ENCODE peak calls at places on chromosome 19, in ten cellular contexts. U, C, P, M, E, H, Y, S, Q and I are unnamed samples.

GRCh38 chr19:6150289-6150688 is 14.8 kb downstream of the ACSBG2 start:
- DNase-seq in U (no peak), C (no peak), P (no peak), M (no peak), E (no peak), H (no peak), Y (no peak), S (no peak), Q (no peak), I (no peak)

GRCh38 chr19:38735257-38735686 is 9.0 kb downstream of the CAPN12 start:
- DNase-seq in U (no peak), C (no peak), P (no peak), M (peak), E (peak), H (peak), Y (peak), S (no peak), Q (peak), I (peak)

GRCh38 chr19:57406516-57407123 is 4.3 kb upstream of the ZNF17 start:
- DNase-seq in U (peak), C (no peak), P (peak), M (no peak), E (peak), H (peak), Y (peak), S (no peak), Q (peak), I (no peak)

GRCh38 chr19:21697171-21697570 is 70.2 kb downstream of the ZNF100 start:
- DNase-seq in U (no peak), C (no peak), P (no peak), M (no peak), E (no peak), H (no peak), Y (no peak), S (peak), Q (no peak), I (peak)

GRCh38 chr19:38394488-38394887 is 6.0 kb downstream of the SPRED3 start:
- DNase-seq in U (no peak), C (no peak), P (no peak), M (no peak), E (peak), H (no peak), Y (no peak), S (no peak), Q (no peak), I (no peak)

GRCh38 chr19:35247526-35248309 is 1.1 kb upstream of the LSR start:
- DNase-seq in U (peak), C (no peak), P (peak), M (peak), E (peak), H (peak), Y (peak), S (peak), Q (peak), I (peak)

GRCh38 chr19:49106648-49107135 is 7.5 kb upstream of the LIN7B start:
- DNase-seq in U (no peak), C (no peak), P (no peak), M (peak), E (peak), H (peak), Y (no peak), S (no peak), Q (peak), I (peak)

GRCh38 chr19:13619203-13619632 is 112.9 kb upstream of the CACNA1A start:
- DNase-seq in U (no peak), C (no peak), P (no peak), M (no peak), E (no peak), H (no peak), Y (no peak), S (no peak), Q (no peak), I (no peak)

GRCh38 chr19:6452899-6453298 is 6.7 kb downstream of the SLC25A23 start:
- DNase-seq in U (no peak), C (no peak), P (no peak), M (no peak), E (no peak), H (no peak), Y (no peak), S (no peak), Q (no peak), I (no peak)

GRCh38 chr19:33390120-33390907 is 16.8 kb downstream of the CEBPG start:
- DNase-seq in U (peak), C (peak), P (no peak), M (no peak), E (no peak), H (no peak), Y (no peak), S (no peak), Q (peak), I (peak)

GRCh38 chr19:43560687-43561086 is 14.6 kb downstream of the XRCC1 start:
- DNase-seq in U (no peak), C (no peak), P (no peak), M (peak), E (no peak), H (no peak), Y (peak), S (no peak), Q (no peak), I (no peak)

GRCh38 chr19:9936151-9937000 is at the start of gene OLFM2:
- DNase-seq in U (no peak), C (no peak), P (no peak), M (no peak), E (peak), H (no peak), Y (peak), S (no peak), Q (no peak), I (peak)

GRCh38 chr19:54674021-54674617 is 11.3 kb downstream of the LILRB4 start:
- DNase-seq in U (no peak), C (no peak), P (no peak), M (peak), E (no peak), H (no peak), Y (peak), S (no peak), Q (no peak), I (no peak)

GRCh38 chr19:3950871-3951861 is 18.3 kb downstream of the NMRK2 start:
- DNase-seq in U (no peak), C (no peak), P (no peak), M (no peak), E (no peak), H (no peak), Y (peak), S (no peak), Q (no peak), I (peak)
- H3K4me3 ChIP-seq in U (peak), C (no peak), P (no peak), M (no peak), E (no peak), H (no peak), Y (peak), S (peak), Q (peak), I (no peak)

GRCh38 chr19:1243768-1244692 is 2.5 kb downstream of the ATP5F1D start:
- DNase-seq in U (peak), C (no peak), P (no peak), M (peak), E (peak), H (peak), Y (peak), S (no peak), Q (peak), I (peak)

GRCh38 chr19:1247747-1248453 is 483 bp upstream of the MIDN start:
- DNase-seq in U (peak), C (no peak), P (no peak), M (no peak), E (peak), H (peak), Y (peak), S (no peak), Q (peak), I (peak)

GRCh38 chr19:1244693-1245451 is 3.3 kb downstream of the ATP5F1D start:
- DNase-seq in U (peak), C (no peak), P (no peak), M (no peak), E (no peak), H (peak), Y (no peak), S (no peak), Q (peak), I (peak)

GRCh38 chr19:1245468-1245867 is 2.9 kb upstream of the MIDN start:
- DNase-seq in U (no peak), C (no peak), P (no peak), M (no peak), E (no peak), H (no peak), Y (no peak), S (no peak), Q (no peak), I (no peak)

DNA sequence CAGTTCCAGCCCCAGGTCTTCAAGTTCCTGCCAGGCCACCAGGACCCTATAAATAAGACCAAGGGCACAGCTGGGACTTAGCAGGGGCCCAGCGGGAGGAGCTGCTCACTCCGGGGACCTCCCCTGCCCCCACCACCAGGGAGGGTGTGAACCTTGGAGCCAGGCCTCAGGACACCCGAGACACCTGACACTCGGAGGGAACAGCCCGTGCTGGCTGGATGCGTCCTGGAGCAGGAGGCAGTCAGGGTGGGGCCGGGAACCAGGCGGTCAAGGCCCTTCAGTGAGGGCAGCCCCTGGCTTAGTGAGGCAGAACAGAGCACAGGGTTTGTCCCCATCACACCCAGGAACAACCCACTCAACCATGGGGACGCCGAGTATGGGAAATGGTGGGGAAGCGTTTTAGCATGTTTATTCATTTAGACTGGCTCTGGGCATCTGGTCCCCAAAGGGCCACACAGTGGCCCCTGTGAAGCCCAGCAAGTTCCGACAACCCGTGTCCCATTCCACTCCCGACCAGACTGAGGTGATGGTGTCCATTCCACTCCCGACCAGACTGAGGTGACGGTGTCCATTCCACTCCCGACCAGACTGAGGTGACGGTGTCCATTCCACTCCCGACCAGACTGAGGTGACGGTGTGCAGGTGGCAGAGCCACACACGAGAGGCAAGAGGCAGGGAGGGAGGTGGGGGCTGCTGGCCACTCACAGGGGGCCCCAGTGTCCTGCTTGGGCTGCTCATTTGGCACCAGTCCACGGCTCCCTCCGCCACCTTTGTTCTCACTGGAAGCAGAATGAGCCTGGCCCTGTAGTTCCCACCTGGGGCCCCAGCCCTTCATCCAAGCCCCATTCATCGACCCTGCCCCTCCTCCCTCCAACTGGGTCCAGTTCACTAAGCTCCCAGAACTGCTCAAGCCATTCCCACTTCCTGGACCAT is 2.2 kb upstream of the MIDN start:
- DNase-seq in U (peak), C (no peak), P (no peak), M (no peak), E (no peak), H (peak), Y (no peak), S (no peak), Q (peak), I (peak)
- TF ChIP-seq EP300 in U (no peak), C (peak), P (no peak), M (no peak), E (no peak), H (peak), Y (no peak), S (peak), Q (peak), I (no peak)

GRCh38 chr19:17406887-17407196 is 1.4 kb upstream of the BST2 start:
- DNase-seq in U (no peak), C (no peak), P (no peak), M (no peak), E (no peak), H (no peak), Y (no peak), S (no peak), Q (no peak), I (no peak)

GRCh38 chr19:17404015-17404414 is 1.4 kb downstream of the BST2 start:
- DNase-seq in U (no peak), C (no peak), P (no peak), M (no peak), E (no peak), H (no peak), Y (peak), S (no peak), Q (no peak), I (no peak)

GRCh38 chr19:17406039-17406886 is 833 bp upstream of the BST2 start:
- DNase-seq in U (no peak), C (no peak), P (no peak), M (no peak), E (no peak), H (no peak), Y (no peak), S (no peak), Q (peak), I (no peak)

GRCh38 chr19:17404621-17405249 is 695 bp downstream of the BST2 start:
- DNase-seq in U (no peak), C (no peak), P (no peak), M (no peak), E (no peak), H (no peak), Y (no peak), S (no peak), Q (no peak), I (no peak)

DNA sequence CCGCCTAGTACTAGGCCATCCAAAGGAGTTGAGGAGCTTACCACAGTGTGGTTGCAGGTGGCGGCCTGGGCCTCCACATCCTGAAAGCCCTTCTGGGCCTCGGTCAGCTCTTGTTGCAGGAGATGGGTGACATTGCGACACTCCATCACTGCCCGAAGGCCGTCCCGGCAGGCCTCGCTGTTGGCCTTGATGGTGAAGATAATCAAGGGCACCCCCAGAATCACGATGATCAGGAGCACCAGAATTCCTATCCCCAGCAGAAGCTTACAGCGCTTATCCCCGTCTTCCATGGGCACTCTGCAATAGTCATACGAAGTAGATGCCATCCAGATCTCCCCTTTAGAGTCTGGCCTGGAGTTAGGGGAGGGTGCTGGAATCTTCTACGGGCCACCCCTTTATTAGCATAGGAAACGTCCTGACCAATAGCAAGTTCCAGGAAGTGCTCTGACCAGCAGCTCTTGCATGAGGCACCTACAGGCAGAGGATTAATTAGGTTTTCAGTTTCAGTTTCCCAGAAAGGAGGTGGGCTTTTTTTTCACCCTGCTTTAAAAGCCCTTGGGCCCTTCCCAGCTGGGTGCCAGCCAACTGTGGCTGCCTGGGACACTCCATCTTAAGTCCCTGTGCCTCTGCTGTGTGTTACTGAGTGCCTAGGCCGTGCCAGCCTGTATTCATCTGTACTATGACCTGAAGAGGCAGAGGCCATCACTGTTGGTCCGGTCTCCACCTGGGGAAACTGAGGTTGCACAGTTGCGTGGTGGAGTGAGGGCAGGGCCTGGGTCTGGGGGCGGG is at the start of gene BST2:
- DNase-seq in U (peak), C (peak), P (peak), M (no peak), E (no peak), H (peak), Y (peak), S (no peak), Q (peak), I (peak)
- H3K4me3 ChIP-seq in U (peak), C (peak), P (peak), M (no peak), E (peak), H (peak), Y (peak), S (peak), Q (peak), I (peak)

DNA sequence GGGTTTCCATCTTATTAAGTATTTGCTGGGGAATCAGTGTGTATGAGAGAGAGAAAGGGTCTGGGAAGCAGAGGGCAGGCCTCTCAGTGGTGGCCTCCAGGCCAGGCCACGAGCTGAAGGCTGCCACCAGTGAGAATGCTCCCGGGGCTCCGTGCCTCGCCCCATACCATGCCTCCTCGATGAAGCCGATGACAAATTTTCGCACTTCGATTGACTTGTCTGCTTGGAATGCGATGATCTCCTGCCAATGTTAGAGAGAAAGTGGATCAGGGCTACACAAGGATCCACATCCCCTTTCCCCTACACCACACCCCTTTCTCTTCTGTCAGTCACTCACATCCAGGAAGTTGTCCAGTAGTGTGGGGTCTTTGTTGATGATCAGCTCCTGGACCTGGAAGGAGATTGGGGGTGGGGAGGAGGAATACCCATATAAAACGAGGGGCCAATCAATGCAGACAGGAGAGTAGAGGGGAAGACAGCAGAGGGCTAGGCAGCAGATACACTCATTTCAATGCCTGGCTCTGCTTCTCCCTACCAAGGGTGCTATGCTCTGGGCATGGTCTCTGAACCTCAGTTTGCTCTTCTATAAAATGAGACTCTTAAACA is 10.7 kb downstream of the SYMPK start:
- DNase-seq in U (no peak), C (no peak), P (no peak), M (no peak), E (no peak), H (no peak), Y (no peak), S (no peak), Q (no peak), I (no peak)
- TF ChIP-seq EP300 in U (no peak), C (no peak), P (no peak), M (no peak), E (no peak), H (no peak), Y (no peak), S (no peak), Q (no peak), I (no peak)

GRCh38 chr19:52094526-52094925 is 1.0 kb downstream of the ZNF841 start:
- DNase-seq in U (no peak), C (no peak), P (no peak), M (no peak), E (no peak), H (no peak), Y (no peak), S (no peak), Q (no peak), I (no peak)
- H3K4me3 ChIP-seq in U (peak), C (peak), P (peak), M (peak), E (peak), H (peak), Y (peak), S (peak), Q (peak), I (peak)

GRCh38 chr19:11361037-11361770 is 6.0 kb downstream of the PLPPR2 start:
- DNase-seq in U (peak), C (no peak), P (no peak), M (no peak), E (peak), H (peak), Y (peak), S (no peak), Q (peak), I (no peak)
- TF ChIP-seq EP300 in U (no peak), C (no peak), P (no peak), M (no peak), E (no peak), H (no peak), Y (no peak), S (no peak), Q (no peak), I (no peak)

GRCh38 chr19:7500811-7501450 is 12.1 kb upstream of the PEX11G start:
- DNase-seq in U (no peak), C (no peak), P (no peak), M (peak), E (peak), H (peak), Y (peak), S (no peak), Q (peak), I (no peak)
- H3K4me3 ChIP-seq in U (peak), C (peak), P (no peak), M (peak), E (peak), H (peak), Y (peak), S (peak), Q (peak), I (peak)

DNA sequence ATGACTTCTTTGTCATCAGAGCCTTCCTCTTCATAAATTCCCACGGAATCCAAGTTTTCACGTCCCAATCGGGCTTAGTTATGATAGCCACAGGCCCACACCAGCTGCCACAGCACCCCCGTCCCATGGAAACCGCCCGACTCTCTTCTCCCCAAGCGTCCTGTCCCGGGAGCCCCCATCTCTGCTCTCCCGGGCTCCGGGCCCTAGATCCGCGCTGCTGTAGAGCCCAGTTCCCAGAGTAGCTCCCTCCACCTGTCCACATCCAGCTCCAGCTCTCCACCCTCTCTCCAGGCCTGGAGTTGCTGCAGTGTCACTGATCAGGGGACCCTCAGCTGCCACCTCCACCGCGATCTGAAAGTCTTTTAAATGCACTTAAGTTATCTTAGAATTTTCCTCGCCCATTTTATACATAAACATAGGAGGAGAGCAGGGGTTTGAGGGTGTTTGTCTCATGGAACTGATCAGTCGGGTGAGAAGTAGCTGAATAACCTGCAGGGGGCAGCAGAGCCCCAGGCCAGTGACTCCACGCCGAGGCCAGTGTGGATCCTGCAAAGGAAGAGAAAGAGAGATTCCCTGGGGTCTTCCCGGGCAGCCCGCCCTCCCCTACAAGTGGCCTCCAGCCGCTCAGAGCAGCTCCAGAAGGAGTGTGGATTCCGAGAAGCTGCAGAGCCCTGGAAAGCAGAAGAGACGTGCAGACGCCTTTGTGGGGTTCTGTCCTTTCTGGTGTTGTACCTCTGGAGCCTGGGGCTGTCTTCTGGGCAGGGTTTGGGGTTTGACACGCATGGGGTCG is 1.1 kb upstream of the ZNF763 start:
- DNase-seq in U (peak), C (peak), P (peak), M (no peak), E (peak), H (peak), Y (peak), S (peak), Q (peak), I (peak)
- TF ChIP-seq EP300 in U (no peak), C (no peak), P (no peak), M (no peak), E (no peak), H (no peak), Y (no peak), S (no peak), Q (no peak), I (no peak)